ENCODE peak calls at places on chromosome 11, in five cellular contexts. L is NCI-H460, G is mucosa of descending colon, Z is NCI-H774, A is H7. O is an unnamed sample.

GRCh38 chr11:2564588-2565440 is 120.0 kb downstream of the KCNQ1 start:
- DNase-seq in L (no peak), G (peak), Z (no peak), A (no peak), O (no peak)

GRCh38 chr11:15091175-15091574 is 17.8 kb downstream of the CALCB start:
- DNase-seq in L (no peak), G (no peak), Z (no peak), A (no peak), O (no peak)

GRCh38 chr11:96061730-96062524 is 138.0 kb upstream of the MTMR2 start:
- DNase-seq in L (no peak), G (no peak), Z (no peak), A (no peak), O (no peak)

GRCh38 chr11:12179019-12179418 is 68.6 kb downstream of the MICAL2 start:
- DNase-seq in L (no peak), G (peak), Z (peak), A (no peak), O (no peak)

GRCh38 chr11:32233276-32233675 is 142.4 kb downstream of the RCN1 start:
- DNase-seq in L (no peak), G (no peak), Z (no peak), A (no peak), O (no peak)

GRCh38 chr11:101127699-101128570 is 1.7 kb downstream of the PGR start:
- DNase-seq in L (no peak), G (peak), Z (no peak), A (peak), O (peak)

GRCh38 chr11:124791626-124792341 is 8.4 kb downstream of the MSANTD2 start:
- DNase-seq in L (no peak), G (no peak), Z (no peak), A (no peak), O (no peak)

GRCh38 chr11:134955281-134955680 is 543.2 kb upstream of the B3GAT1 start:
- DNase-seq in L (no peak), G (no peak), Z (no peak), A (no peak), O (no peak)

GRCh38 chr11:75437966-75438659 is 5.1 kb upstream of the KLHL35 start:
- DNase-seq in L (no peak), G (no peak), Z (no peak), A (no peak), O (no peak)

GRCh38 chr11:119345685-119346084 is 820 bp downstream of the MFRP start:
- DNase-seq in L (no peak), G (no peak), Z (no peak), A (no peak), O (no peak)

GRCh38 chr11:31810779-31811647 is at the start of gene PAX6:
- DNase-seq in L (peak), G (peak), Z (peak), A (peak), O (peak)

GRCh38 chr11:17597770-17598169 is 50.7 kb downstream of the OTOG start:
- DNase-seq in L (no peak), G (no peak), Z (no peak), A (no peak), O (no peak)

GRCh38 chr11:128714121-128714520 is 20.2 kb downstream of the FLI1 start:
- DNase-seq in L (no peak), G (no peak), Z (no peak), A (no peak), O (no peak)

GRCh38 chr11:65498727-65498976 is 193 bp upstream of the MALAT1 start:
- DNase-seq in L (no peak), G (no peak), Z (no peak), A (no peak), O (no peak)

GRCh38 chr11:92324890-92325289 is 100.3 kb downstream of the FAT3 start:
- DNase-seq in L (no peak), G (no peak), Z (no peak), A (no peak), O (no peak)

GRCh38 chr11:86052697-86053641 is 15.9 kb downstream of the PICALM start:
- DNase-seq in L (no peak), G (no peak), Z (no peak), A (no peak), O (no peak)

GRCh38 chr11:35276396-35276795 is 137.4 kb downstream of the CD44 start:
- DNase-seq in L (no peak), G (no peak), Z (no peak), A (no peak), O (no peak)